ENCODE peak calls at places on chromosomes 4 and X, in five cellular contexts. One of them, this sample, is unnamed.

GRCh38 chr4:10589308-10589707 is 95.3 kb downstream of the CLNK start:
- DNase-seq in GM20000: no peak
- DNase-seq in Caco-2: no peak
- DNase-seq in activated CD4-positive, alpha-beta T cell treated with anti-CD3 and anti-CD28 coated beads, Interleukin-2, amount 50 U/mL, for 48 hours: no peak
- DNase-seq in cardiac fibroblast: no peak
- DNase-seq in this sample: no peak

GRCh38 chr4:47538516-47538915 is 53.4 kb downstream of the ATP10D start:
- DNase-seq in GM20000: no peak
- DNase-seq in Caco-2: no peak
- DNase-seq in activated CD4-positive, alpha-beta T cell treated with anti-CD3 and anti-CD28 coated beads, Interleukin-2, amount 50 U/mL, for 48 hours: no peak
- DNase-seq in cardiac fibroblast: peak; percentile 33
- DNase-seq in this sample: no peak

GRCh38 chrX:48972214-48973164 is 845 bp upstream of the KCND1 start:
- DNase-seq in GM20000: peak; percentile 54
- DNase-seq in Caco-2: peak; percentile 26
- DNase-seq in activated CD4-positive, alpha-beta T cell treated with anti-CD3 and anti-CD28 coated beads, Interleukin-2, amount 50 U/mL, for 48 hours: peak; percentile 33
- DNase-seq in cardiac fibroblast: peak; percentile 48
- DNase-seq in this sample: no peak

GRCh38 chr4:6324999-6325790 is 55.5 kb downstream of the WFS1 start:
- DNase-seq in GM20000: no peak
- DNase-seq in Caco-2: no peak
- DNase-seq in activated CD4-positive, alpha-beta T cell treated with anti-CD3 and anti-CD28 coated beads, Interleukin-2, amount 50 U/mL, for 48 hours: no peak
- DNase-seq in cardiac fibroblast: peak; percentile 30
- DNase-seq in this sample: peak; percentile 71

GRCh38 chr4:137609693-137610450 is 77.6 kb upstream of the PCDH18 start:
- DNase-seq in GM20000: no peak
- DNase-seq in Caco-2: no peak
- DNase-seq in activated CD4-positive, alpha-beta T cell treated with anti-CD3 and anti-CD28 coated beads, Interleukin-2, amount 50 U/mL, for 48 hours: no peak
- DNase-seq in cardiac fibroblast: peak; percentile 56
- DNase-seq in this sample: no peak

GRCh38 chrX:150507251-150507856 is 61.1 kb upstream of the MTM1 start:
- DNase-seq in GM20000: no peak
- DNase-seq in Caco-2: no peak
- DNase-seq in activated CD4-positive, alpha-beta T cell treated with anti-CD3 and anti-CD28 coated beads, Interleukin-2, amount 50 U/mL, for 48 hours: no peak
- DNase-seq in cardiac fibroblast: peak; percentile 5
- DNase-seq in this sample: no peak

GRCh38 chr4:67659065-67659464 is 41.9 kb downstream of the UBA6 start:
- DNase-seq in GM20000: no peak
- DNase-seq in Caco-2: no peak
- DNase-seq in activated CD4-positive, alpha-beta T cell treated with anti-CD3 and anti-CD28 coated beads, Interleukin-2, amount 50 U/mL, for 48 hours: peak; percentile 7
- DNase-seq in cardiac fibroblast: no peak
- DNase-seq in this sample: no peak

GRCh38 chrX:11770320-11770719 is 12.3 kb downstream of the MSL3 start:
- DNase-seq in GM20000: peak; percentile 41
- DNase-seq in Caco-2: peak; percentile 22
- DNase-seq in activated CD4-positive, alpha-beta T cell treated with anti-CD3 and anti-CD28 coated beads, Interleukin-2, amount 50 U/mL, for 48 hours: no peak
- DNase-seq in cardiac fibroblast: peak; percentile 68
- DNase-seq in this sample: peak; percentile 18

GRCh38 chr4:113294910-113295309 is 245.5 kb downstream of the ANK2 start:
- DNase-seq in GM20000: no peak
- DNase-seq in Caco-2: no peak
- DNase-seq in activated CD4-positive, alpha-beta T cell treated with anti-CD3 and anti-CD28 coated beads, Interleukin-2, amount 50 U/mL, for 48 hours: no peak
- DNase-seq in cardiac fibroblast: no peak
- DNase-seq in this sample: no peak

GRCh38 chr4:10184051-10184450 is 67.5 kb upstream of the WDR1 start:
- DNase-seq in GM20000: no peak
- DNase-seq in Caco-2: no peak
- DNase-seq in activated CD4-positive, alpha-beta T cell treated with anti-CD3 and anti-CD28 coated beads, Interleukin-2, amount 50 U/mL, for 48 hours: no peak
- DNase-seq in cardiac fibroblast: peak; percentile 57
- DNase-seq in this sample: no peak

GRCh38 chr4:87117051-87117729 is 103.2 kb downstream of the KLHL8 start:
- DNase-seq in GM20000: no peak
- DNase-seq in Caco-2: peak; percentile 76
- DNase-seq in activated CD4-positive, alpha-beta T cell treated with anti-CD3 and anti-CD28 coated beads, Interleukin-2, amount 50 U/mL, for 48 hours: no peak
- DNase-seq in cardiac fibroblast: no peak
- DNase-seq in this sample: no peak

GRCh38 chr4:35673137-35673536 is 571.2 kb downstream of the ARAP2 start:
- DNase-seq in GM20000: no peak
- DNase-seq in Caco-2: no peak
- DNase-seq in activated CD4-positive, alpha-beta T cell treated with anti-CD3 and anti-CD28 coated beads, Interleukin-2, amount 50 U/mL, for 48 hours: no peak
- DNase-seq in cardiac fibroblast: no peak
- DNase-seq in this sample: no peak

GRCh38 chrX:70479970-70480659 is 35.5 kb downstream of the DLG3 start:
- DNase-seq in GM20000: no peak
- DNase-seq in Caco-2: no peak
- DNase-seq in activated CD4-positive, alpha-beta T cell treated with anti-CD3 and anti-CD28 coated beads, Interleukin-2, amount 50 U/mL, for 48 hours: no peak
- DNase-seq in cardiac fibroblast: peak; percentile 35
- DNase-seq in this sample: peak; percentile 18

GRCh38 chr4:8763966-8764901 is 107.4 kb downstream of the HMX1 start:
- DNase-seq in GM20000: no peak
- DNase-seq in Caco-2: no peak
- DNase-seq in activated CD4-positive, alpha-beta T cell treated with anti-CD3 and anti-CD28 coated beads, Interleukin-2, amount 50 U/mL, for 48 hours: no peak
- DNase-seq in cardiac fibroblast: no peak
- DNase-seq in this sample: no peak

GRCh38 chrX:1392376-1393130 is 640 bp upstream of the SLC25A6 start:
- DNase-seq in GM20000: peak; percentile 83
- DNase-seq in Caco-2: peak; percentile 79
- DNase-seq in activated CD4-positive, alpha-beta T cell treated with anti-CD3 and anti-CD28 coated beads, Interleukin-2, amount 50 U/mL, for 48 hours: peak; percentile 60
- DNase-seq in cardiac fibroblast: peak; percentile 76
- DNase-seq in this sample: peak; percentile 61

GRCh38 chrX:98398542-98398941 is 1514.8 kb downstream of the RPA4 start:
- DNase-seq in GM20000: no peak
- DNase-seq in Caco-2: no peak
- DNase-seq in activated CD4-positive, alpha-beta T cell treated with anti-CD3 and anti-CD28 coated beads, Interleukin-2, amount 50 U/mL, for 48 hours: no peak
- DNase-seq in cardiac fibroblast: no peak
- DNase-seq in this sample: no peak

GRCh38 chr4:144575181-144575580 is 70.8 kb upstream of the HHIP start:
- DNase-seq in GM20000: no peak
- DNase-seq in Caco-2: no peak
- DNase-seq in activated CD4-positive, alpha-beta T cell treated with anti-CD3 and anti-CD28 coated beads, Interleukin-2, amount 50 U/mL, for 48 hours: no peak
- DNase-seq in cardiac fibroblast: peak; percentile 80
- DNase-seq in this sample: no peak

GRCh38 chr4:141955696-141956095 is 319.3 kb downstream of the IL15 start:
- DNase-seq in GM20000: no peak
- DNase-seq in Caco-2: no peak
- DNase-seq in activated CD4-positive, alpha-beta T cell treated with anti-CD3 and anti-CD28 coated beads, Interleukin-2, amount 50 U/mL, for 48 hours: no peak
- DNase-seq in cardiac fibroblast: no peak
- DNase-seq in this sample: no peak

GRCh38 chrX:103792916-103793540 is 16.4 kb downstream of the PLP1 start:
- DNase-seq in GM20000: no peak
- DNase-seq in Caco-2: no peak
- DNase-seq in activated CD4-positive, alpha-beta T cell treated with anti-CD3 and anti-CD28 coated beads, Interleukin-2, amount 50 U/mL, for 48 hours: no peak
- DNase-seq in cardiac fibroblast: peak; percentile 87
- DNase-seq in this sample: peak; percentile 66

GRCh38 chrX:33725556-33726232 is 406.4 kb downstream of the FAM47A start:
- DNase-seq in GM20000: no peak
- DNase-seq in Caco-2: no peak
- DNase-seq in activated CD4-positive, alpha-beta T cell treated with anti-CD3 and anti-CD28 coated beads, Interleukin-2, amount 50 U/mL, for 48 hours: no peak
- DNase-seq in cardiac fibroblast: peak; percentile 14
- DNase-seq in this sample: peak; percentile 65

GRCh38 chr4:168803727-168804126 is 206.3 kb downstream of the CBR4 start:
- DNase-seq in GM20000: no peak
- DNase-seq in Caco-2: no peak
- DNase-seq in activated CD4-positive, alpha-beta T cell treated with anti-CD3 and anti-CD28 coated beads, Interleukin-2, amount 50 U/mL, for 48 hours: no peak
- DNase-seq in cardiac fibroblast: peak; percentile 66
- DNase-seq in this sample: no peak

GRCh38 chrX:51420610-51421009 is 75.8 kb downstream of the NUDT11 start:
- DNase-seq in GM20000: no peak
- DNase-seq in Caco-2: peak; percentile 26
- DNase-seq in activated CD4-positive, alpha-beta T cell treated with anti-CD3 and anti-CD28 coated beads, Interleukin-2, amount 50 U/mL, for 48 hours: no peak
- DNase-seq in cardiac fibroblast: peak; percentile 51
- DNase-seq in this sample: no peak

GRCh38 chr4:35591035-35591434 is 653.3 kb downstream of the ARAP2 start:
- DNase-seq in GM20000: no peak
- DNase-seq in Caco-2: no peak
- DNase-seq in activated CD4-positive, alpha-beta T cell treated with anti-CD3 and anti-CD28 coated beads, Interleukin-2, amount 50 U/mL, for 48 hours: no peak
- DNase-seq in cardiac fibroblast: no peak
- DNase-seq in this sample: no peak

GRCh38 chrX:118626346-118626745 is 101.1 kb upstream of the IL13RA1 start:
- DNase-seq in GM20000: no peak
- DNase-seq in Caco-2: no peak
- DNase-seq in activated CD4-positive, alpha-beta T cell treated with anti-CD3 and anti-CD28 coated beads, Interleukin-2, amount 50 U/mL, for 48 hours: no peak
- DNase-seq in cardiac fibroblast: no peak
- DNase-seq in this sample: no peak

GRCh38 chr4:31228068-31228467 is 507.9 kb downstream of the PCDH7 start:
- DNase-seq in GM20000: no peak
- DNase-seq in Caco-2: no peak
- DNase-seq in activated CD4-positive, alpha-beta T cell treated with anti-CD3 and anti-CD28 coated beads, Interleukin-2, amount 50 U/mL, for 48 hours: no peak
- DNase-seq in cardiac fibroblast: no peak
- DNase-seq in this sample: no peak

GRCh38 chr4:178752954-178753525 is 1310.8 kb upstream of the AGA start:
- DNase-seq in GM20000: no peak
- DNase-seq in Caco-2: no peak
- DNase-seq in activated CD4-positive, alpha-beta T cell treated with anti-CD3 and anti-CD28 coated beads, Interleukin-2, amount 50 U/mL, for 48 hours: no peak
- DNase-seq in cardiac fibroblast: no peak
- DNase-seq in this sample: no peak

GRCh38 chr4:38128478-38129451 is 168.6 kb downstream of the PTTG2 start:
- DNase-seq in GM20000: peak; percentile 69
- DNase-seq in Caco-2: no peak
- DNase-seq in activated CD4-positive, alpha-beta T cell treated with anti-CD3 and anti-CD28 coated beads, Interleukin-2, amount 50 U/mL, for 48 hours: peak; percentile 75
- DNase-seq in cardiac fibroblast: peak; percentile 82
- DNase-seq in this sample: no peak

GRCh38 chr4:185566425-185566824 is 31.1 kb upstream of the PDLIM3 start:
- DNase-seq in GM20000: peak; percentile 17
- DNase-seq in Caco-2: no peak
- DNase-seq in activated CD4-positive, alpha-beta T cell treated with anti-CD3 and anti-CD28 coated beads, Interleukin-2, amount 50 U/mL, for 48 hours: peak; percentile 8
- DNase-seq in cardiac fibroblast: no peak
- DNase-seq in this sample: no peak

GRCh38 chr4:79467246-79467932 is 59.4 kb upstream of the GK2 start:
- DNase-seq in GM20000: no peak
- DNase-seq in Caco-2: no peak
- DNase-seq in activated CD4-positive, alpha-beta T cell treated with anti-CD3 and anti-CD28 coated beads, Interleukin-2, amount 50 U/mL, for 48 hours: no peak
- DNase-seq in cardiac fibroblast: peak; percentile 72
- DNase-seq in this sample: no peak